ENCODE peak calls at places on chromosome 13, in ten cellular contexts. V is nucleus accumbens, K is fibroblast of mammary gland, B is ELR, E is non-pigmented ciliary epithelial cell, N is retina, Q is AG09319, T is GM04503, Z is COR-L47, Y is T-helper 9 cell. J is an unnamed sample.

GRCh38 chr13:20525144-20525600 is 485 bp downstream of the CRYL1 start:
- DNase-seq in Z (peak), N (no peak), E (no peak), V (peak), T (no peak), B (no peak), Y (no peak), Q (no peak), K (peak), J (peak)

GRCh38 chr13:88526853-88527215 is 855.7 kb downstream of the SLITRK5 start:
- DNase-seq in N (no peak), T (no peak), E (no peak), Q (no peak), Y (no peak), K (no peak), B (no peak), Z (no peak), V (no peak), J (no peak)

GRCh38 chr13:39787086-39787487 is 131.6 kb downstream of the COG6 start:
- DNase-seq in N (peak), B (no peak), K (peak), Z (no peak), E (no peak), T (no peak), Q (no peak), Y (no peak), V (no peak), J (no peak)

GRCh38 chr13:23289917-23290357 is 109.2 kb downstream of the SGCG start:
- DNase-seq in T (peak), B (peak), K (peak), Y (no peak), Q (no peak), N (no peak), Z (peak), V (peak), E (no peak), J (no peak)

GRCh38 chr13:38965281-38965680 is 25.4 kb downstream of the STOML3 start:
- DNase-seq in N (no peak), E (no peak), B (no peak), K (no peak), Z (no peak), Q (no peak), T (no peak), V (no peak), Y (no peak), J (no peak)

GRCh38 chr13:27132538-27132937 is 39.1 kb downstream of the USP12 start:
- DNase-seq in N (no peak), E (no peak), Y (no peak), T (no peak), K (no peak), V (no peak), Q (no peak), B (no peak), Z (no peak), J (no peak)

GRCh38 chr13:23794267-23795161 is 94.7 kb downstream of the MIPEP start:
- DNase-seq in Q (peak), N (no peak), V (no peak), Z (no peak), T (peak), K (peak), B (peak), E (no peak), Y (no peak), J (no peak)

GRCh38 chr13:104871456-104871855 is 1664.0 kb downstream of the EFNB2 start:
- DNase-seq in K (no peak), Z (no peak), N (no peak), B (no peak), V (no peak), E (no peak), T (no peak), Q (no peak), Y (no peak), J (no peak)

GRCh38 chr13:111372651-111373425 is 52.4 kb downstream of the TEX29 start:
- DNase-seq in V (no peak), Y (no peak), Q (no peak), B (no peak), K (no peak), E (no peak), Z (no peak), T (no peak), N (no peak), J (no peak)

GRCh38 chr13:31056650-31057275 is 104.9 kb downstream of the HSPH1 start:
- DNase-seq in N (peak), Z (no peak), B (no peak), Q (no peak), T (no peak), E (no peak), Y (no peak), V (no peak), K (peak), J (no peak)

GRCh38 chr13:85334187-85334586 is 465.0 kb downstream of the SLITRK6 start:
- DNase-seq in N (no peak), T (no peak), Z (no peak), E (no peak), Q (no peak), V (no peak), K (no peak), Y (no peak), B (no peak), J (no peak)

GRCh38 chr13:28584873-28585317 is 74.0 kb upstream of the POMP start:
- DNase-seq in N (no peak), E (peak), K (peak), V (no peak), B (peak), T (peak), Q (peak), Y (no peak), Z (no peak), J (no peak)

GRCh38 chr13:81133066-81133465 is 792.1 kb upstream of the SPRY2 start:
- DNase-seq in N (no peak), Q (no peak), Z (no peak), B (peak), K (no peak), V (no peak), Y (no peak), E (peak), T (no peak), J (no peak)

GRCh38 chr13:46753137-46753536 is 43.8 kb downstream of the ESD start:
- DNase-seq in K (no peak), T (no peak), E (no peak), Y (no peak), Z (no peak), Q (no peak), V (no peak), B (no peak), N (no peak), J (no peak)

GRCh38 chr13:110644892-110645521 is 29.7 kb downstream of the NAXD start:
- DNase-seq in V (peak), Z (peak), N (peak), K (peak), B (peak), T (no peak), Q (peak), E (no peak), Y (peak), J (peak)

GRCh38 chr13:102940770-102941169 is 94.9 kb downstream of the ERCC5 start:
- DNase-seq in Z (no peak), E (no peak), N (no peak), B (no peak), V (no peak), Y (no peak), K (no peak), Q (no peak), T (no peak), J (no peak)

GRCh38 chr13:112779856-112780604 is 90.2 kb downstream of the ATP11A start:
- DNase-seq in E (no peak), Z (no peak), Q (no peak), B (peak), V (no peak), T (peak), Y (no peak), N (no peak), K (no peak), J (no peak)

GRCh38 chr13:89455741-89456140 is 1784.6 kb downstream of the SLITRK5 start:
- DNase-seq in Y (no peak), Q (no peak), N (no peak), V (no peak), T (no peak), E (no peak), K (peak), Z (no peak), B (peak), J (no peak)

GRCh38 chr13:55090612-55091011 is 2050.1 kb upstream of the PRR20A start:
- DNase-seq in Z (no peak), E (no peak), B (no peak), T (no peak), Q (no peak), K (no peak), V (no peak), Y (no peak), N (no peak), J (no peak)

GRCh38 chr13:27137759-27138158 is 33.9 kb downstream of the USP12 start:
- DNase-seq in Q (no peak), K (no peak), Y (no peak), Z (no peak), T (no peak), E (no peak), B (no peak), N (peak), V (no peak), J (no peak)

GRCh38 chr13:113537205-113537604 is 46.7 kb upstream of the DCUN1D2 start:
- DNase-seq in Z (no peak), V (no peak), Q (no peak), E (no peak), K (no peak), N (no peak), T (no peak), Y (no peak), B (no peak), J (no peak)

GRCh38 chr13:112349681-112350080 is 26.5 kb upstream of the SPACA7 start:
- DNase-seq in B (no peak), N (no peak), Y (no peak), Q (no peak), K (no peak), V (no peak), T (no peak), Z (no peak), E (no peak), J (no peak)

GRCh38 chr13:98576963-98577822 is at the start of gene STK24:
- DNase-seq in Z (peak), N (peak), Y (peak), T (peak), E (no peak), V (peak), Q (peak), K (peak), B (peak), J (peak)

GRCh38 chr13:87981416-87981815 is 310.2 kb downstream of the SLITRK5 start:
- DNase-seq in Y (no peak), B (no peak), V (no peak), T (no peak), E (no peak), K (no peak), Q (no peak), N (no peak), Z (no peak), J (no peak)

GRCh38 chr13:42486711-42487198 is 87.2 kb upstream of the TNFSF11 start:
- DNase-seq in T (peak), Q (peak), V (no peak), K (peak), E (peak), Y (no peak), N (no peak), Z (no peak), B (peak), J (peak)

GRCh38 chr13:28573595-28574373 is 78.9 kb upstream of the FLT1 start:
- DNase-seq in T (no peak), N (no peak), V (no peak), E (no peak), Q (no peak), K (no peak), B (no peak), Z (no peak), Y (no peak), J (no peak)

GRCh38 chr13:94247890-94248289 is 231.6 kb downstream of the DCT start:
- DNase-seq in T (no peak), N (no peak), Q (no peak), Z (no peak), B (no peak), Y (no peak), V (no peak), E (no peak), K (no peak), J (no peak)

GRCh38 chr13:111920306-111920931 is 146.5 kb upstream of the SOX1 start:
- DNase-seq in E (no peak), V (no peak), K (no peak), Q (no peak), N (no peak), Y (no peak), B (no peak), Z (no peak), T (no peak), J (no peak)